ENCODE peak calls at places on chromosome 3, in ten cellular contexts. Q is CD8-positive, alpha-beta memory T cell; C is spleen; F is iPS DF 6.9; R is adrenal gland; L is heart left ventricle; D is PC-9; P is CD8-positive, alpha-beta T cell; I is IMR-90; K is body of pancreas. U is an unnamed sample. For H3K9me3, the result is how much of the 10 kb centered on the place peaks cover.

GRCh38 chr3:107594870-107595269 is 72.1 kb downstream of the BBX start:
- DNase-seq in Q (no peak), C (no peak), F (no peak), R (no peak), L (no peak), D (no peak), P (no peak), I (peak), K (no peak), U (no peak)

GRCh38 chr3:82293867-82294266 is 532.4 kb upstream of the GBE1 start:
- DNase-seq in Q (no peak), C (no peak), F (no peak), R (no peak), L (no peak), D (no peak), P (no peak), I (no peak), K (no peak), U (no peak)

GRCh38 chr3:8953336-8953735 is 9.9 kb downstream of the RAD18 start:
- DNase-seq in Q (no peak), C (no peak), F (no peak), R (no peak), L (no peak), D (no peak), P (no peak), I (no peak), K (no peak), U (no peak)

GRCh38 chr3:88219138-88219792 is 69.5 kb downstream of the C3orf38 start:
- DNase-seq in Q (no peak), C (no peak), F (peak), R (peak), L (no peak), D (peak), P (no peak), I (peak), K (peak), U (no peak)

GRCh38 chr3:127156651-127157050 is 36.3 kb upstream of the PRR23E start:
- DNase-seq in Q (no peak), C (no peak), F (no peak), R (no peak), L (no peak), D (no peak), P (no peak), I (no peak), K (no peak), U (no peak)

GRCh38 chr3:28751864-28752263 is 403.2 kb upstream of the AZI2 start:
- DNase-seq in Q (no peak), C (no peak), F (no peak), R (no peak), L (no peak), D (no peak), P (no peak), I (no peak), K (no peak), U (no peak)

GRCh38 chr3:150213577-150213976 is 194.5 kb upstream of the TSC22D2 start:
- DNase-seq in Q (no peak), C (no peak), F (no peak), R (no peak), L (no peak), D (no peak), P (no peak), I (no peak), K (no peak), U (no peak)

GRCh38 chr3:18098960-18099587 is 326.1 kb downstream of the SATB1 start:
- DNase-seq in Q (no peak), C (no peak), F (no peak), R (no peak), L (no peak), D (peak), P (no peak), I (peak), K (no peak), U (no peak)

GRCh38 chr3:101081990-101082389 is 88.8 kb upstream of the ABI3BP start:
- DNase-seq in Q (no peak), C (no peak), F (no peak), R (no peak), L (no peak), D (no peak), P (no peak), I (peak), K (no peak), U (no peak)

GRCh38 chr3:151890721-151891141 is 17.3 kb downstream of the SUCNR1 start:
- DNase-seq in Q (no peak), C (no peak), F (no peak), R (no peak), L (no peak), D (no peak), P (no peak), I (no peak), K (no peak), U (no peak)

GRCh38 chr3:129699199-129699598 is 92.7 kb upstream of the PLXND1 start:
- DNase-seq in Q (no peak), C (no peak), F (no peak), R (no peak), L (no peak), D (no peak), P (no peak), I (no peak), K (no peak), U (no peak)

GRCh38 chr3:129697229-129697970 is 90.9 kb upstream of the PLXND1 start:
- DNase-seq in Q (no peak), C (no peak), F (no peak), R (no peak), L (no peak), D (no peak), P (no peak), I (no peak), K (no peak), U (no peak)

GRCh38 chr3:129694228-129694627 is 87.8 kb upstream of the PLXND1 start:
- DNase-seq in Q (no peak), C (no peak), F (no peak), R (no peak), L (no peak), D (peak), P (no peak), I (no peak), K (no peak), U (no peak)

GRCh38 chr3:129692743-129693142 is 86.3 kb upstream of the PLXND1 start:
- DNase-seq in Q (no peak), C (no peak), F (no peak), R (no peak), L (no peak), D (no peak), P (no peak), I (no peak), K (no peak), U (no peak)

GRCh38 chr3:129695203-129695602 is 88.7 kb upstream of the PLXND1 start:
- DNase-seq in Q (no peak), C (no peak), F (no peak), R (no peak), L (no peak), D (no peak), P (no peak), I (peak), K (no peak), U (no peak)
- H3K9me3 ChIP-seq in Q (under half), C (under half), F (under half), R (under half), L (under half), D (under half), P (under half), I (under half), K (under half), U (under half)

DNA sequence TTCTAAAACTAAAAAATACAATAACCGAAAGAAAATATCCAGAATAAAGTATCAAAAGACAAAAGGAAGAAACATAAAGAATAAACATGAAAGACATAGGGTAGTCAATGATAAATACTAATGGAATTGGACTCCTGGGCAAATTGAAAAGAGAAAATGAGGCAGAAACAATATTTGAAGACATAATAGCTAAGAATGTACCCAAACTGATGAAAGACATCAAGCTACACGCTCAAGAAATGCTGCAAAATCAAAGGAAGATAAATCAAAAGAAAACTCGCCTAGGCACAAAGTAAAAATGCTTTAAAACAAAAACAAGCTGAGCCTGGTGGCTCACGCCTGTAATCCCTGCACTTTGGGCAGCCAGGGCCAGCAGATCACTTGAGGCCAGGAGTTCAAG is 34.9 kb downstream of the CEP70 start:
- DNase-seq in Q (no peak), C (no peak), F (no peak), R (no peak), L (no peak), D (no peak), P (no peak), I (no peak), K (no peak), U (no peak)
- H3K9me3 ChIP-seq in Q (under half), C (half or more), F (under half), R (under half), L (under half), D (under half), P (under half), I (under half), K (under half), U (under half)

DNA sequence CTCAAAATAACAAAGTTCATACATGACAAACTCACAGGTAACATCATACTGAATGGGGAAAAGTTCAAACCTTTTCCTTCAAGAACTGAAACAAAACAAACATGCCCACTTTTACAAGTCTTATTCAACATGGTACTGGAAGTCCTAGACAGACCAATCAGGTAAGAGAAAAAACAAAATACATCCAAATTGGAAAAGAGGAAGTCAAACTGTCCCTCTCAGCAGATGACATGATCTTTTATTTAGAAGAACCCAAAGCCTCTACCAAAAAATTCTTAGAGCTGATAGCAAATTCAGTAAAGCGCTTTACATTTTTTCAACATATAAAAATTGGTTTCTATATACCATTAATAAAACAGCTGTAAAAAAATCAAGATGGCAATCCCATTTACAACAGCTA is 219.4 kb downstream of the STAG1 start:
- DNase-seq in Q (no peak), C (no peak), F (no peak), R (no peak), L (no peak), D (no peak), P (no peak), I (no peak), K (no peak), U (no peak)
- H3K9me3 ChIP-seq in Q (under half), C (under half), F (under half), R (under half), L (under half), D (under half), P (under half), I (under half), K (under half), U (under half)

GRCh38 chr3:44722103-44722401 is 7.4 kb upstream of the ZNF501 start:
- DNase-seq in Q (no peak), C (no peak), F (no peak), R (no peak), L (no peak), D (no peak), P (no peak), I (no peak), K (no peak), U (no peak)
- H3K9me3 ChIP-seq in Q (half or more), C (half or more), F (under half), R (under half), L (half or more), D (under half), P (half or more), I (half or more), K (under half), U (half or more)

DNA sequence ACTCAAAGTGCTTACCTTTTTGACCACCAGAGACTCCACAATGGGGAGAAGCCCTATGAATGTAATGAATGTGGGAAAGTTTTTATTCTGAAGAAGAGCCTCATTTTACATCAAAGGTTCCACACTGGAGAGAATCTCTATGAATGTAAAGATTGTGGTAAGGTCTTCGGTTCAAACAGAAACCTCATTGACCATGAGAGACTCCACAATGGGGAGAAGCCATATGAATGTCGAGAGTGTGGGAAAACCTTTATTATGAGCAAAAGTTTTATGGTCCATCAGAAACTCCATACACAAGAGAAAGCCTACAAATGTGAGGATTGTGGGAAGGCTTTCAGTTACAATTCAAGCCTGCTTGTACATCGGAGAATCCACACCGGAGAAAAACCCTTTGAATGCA is 5.5 kb upstream of the ZNF35 start:
- DNase-seq in Q (no peak), C (no peak), F (no peak), R (no peak), L (no peak), D (no peak), P (no peak), I (no peak), K (no peak), U (no peak)
- H3K9me3 ChIP-seq in Q (under half), C (half or more), F (under half), R (under half), L (half or more), D (half or more), P (under half), I (under half), K (under half), U (under half)

GRCh38 chr3:177862962-177863491 is 665.7 kb upstream of the TBL1XR1 start:
- DNase-seq in Q (no peak), C (no peak), F (no peak), R (no peak), L (no peak), D (no peak), P (no peak), I (no peak), K (no peak), U (no peak)

GRCh38 chr3:177855021-177855420 is 657.7 kb upstream of the TBL1XR1 start:
- DNase-seq in Q (no peak), C (no peak), F (no peak), R (no peak), L (no peak), D (no peak), P (no peak), I (no peak), K (no peak), U (no peak)

DNA sequence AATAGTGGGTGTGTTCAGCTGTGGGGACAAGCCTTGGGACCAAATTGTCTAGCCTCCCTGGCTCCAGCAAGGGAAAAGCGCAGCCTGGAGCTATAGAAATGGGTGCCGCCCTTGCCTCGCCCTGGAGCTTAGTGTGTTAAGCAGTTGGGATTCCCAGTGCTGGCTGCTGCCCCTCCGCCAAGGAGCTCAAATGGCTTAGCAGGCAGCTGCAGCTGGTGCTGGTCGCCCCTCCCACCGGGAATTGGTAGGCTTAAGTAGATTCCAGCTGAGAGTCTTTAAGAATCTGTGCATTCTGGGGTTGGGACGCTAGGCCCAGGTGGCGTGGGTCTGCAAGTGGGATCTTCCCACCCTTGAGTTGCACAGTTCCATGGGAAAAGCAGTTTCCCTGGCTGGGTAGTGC is 663.0 kb upstream of the TBL1XR1 start:
- DNase-seq in Q (no peak), C (no peak), F (no peak), R (no peak), L (no peak), D (no peak), P (no peak), I (no peak), K (no peak), U (no peak)
- H3K9me3 ChIP-seq in Q (under half), C (under half), F (under half), R (under half), L (under half), D (under half), P (under half), I (under half), K (under half), U (under half)

U was measured in T-helper 17 cell.